ENCODE peak calls at places on chromosomes 3 and 15, in eight cellular contexts. V is neural crest cell; T is stimulated activated CD8-positive, alpha-beta memory T cell treated with anti-CD3 and anti-CD28 coated beads, Interleukin-7, amount 100 ng/mL, for 4 hours; N is MV-4-11; W is GM10248; F is amygdala; B is ACHN; M is mesothelial cell of epicardium. L is an unnamed sample.
A peak's percentile ranks its signal among the peaks of the same experiment; 100 is the strongest.

GRCh38 chr15:71288348-71288955 is 173.2 kb downstream of the THSD4 start:
- DNase-seq in V (no peak), T (no peak), N (no peak), W (no peak), F (no peak), B (no peak), M (no peak), L (no peak)

GRCh38 chr3:42709621-42710020 is 7.0 kb upstream of the HHATL start:
- DNase-seq in V (no peak), T (no peak), N (no peak), W (no peak), F (no peak), B (no peak), M (peak; percentile 10), L (no peak)

GRCh38 chr3:72489916-72490315 is 358.3 kb downstream of the SHQ1 start:
- DNase-seq in V (no peak), T (no peak), N (no peak), W (no peak), F (no peak), B (no peak), M (no peak), L (no peak)

GRCh38 chr3:31004025-31004678 is 109.7 kb upstream of the GADL1 start:
- DNase-seq in V (no peak), T (no peak), N (peak; percentile 70), W (no peak), F (no peak), B (peak; percentile 32), M (no peak), L (peak; percentile 88)

GRCh38 chr15:45634442-45635190 is at the start of gene SQOR:
- DNase-seq in V (peak; percentile 38), T (peak; percentile 61), N (peak; percentile 71), W (peak; percentile 84), F (peak; percentile 6), B (peak; percentile 87), M (peak; percentile 40), L (peak; percentile 68)

GRCh38 chr3:119681279-119681678 is 4.1 kb upstream of the COX17 start:
- DNase-seq in V (no peak), T (no peak), N (peak; percentile 47), W (peak; percentile 38), F (no peak), B (peak; percentile 39), M (no peak), L (peak; percentile 33)

GRCh38 chr3:43138488-43139231 is 32.8 kb upstream of the POMGNT2 start:
- DNase-seq in V (no peak), T (no peak), N (no peak), W (no peak), F (no peak), B (no peak), M (no peak), L (no peak)

GRCh38 chr15:51229907-51230328 is 108.5 kb downstream of the CYP19A1 start:
- DNase-seq in V (peak; percentile 1), T (no peak), N (peak; percentile 34), W (peak; percentile 33), F (no peak), B (peak; percentile 21), M (no peak), L (peak; percentile 54)

L was measured in LHCN-M2.